ENCODE peak calls at places on chromosomes 5 and 9, in four cellular contexts. A is left lung; G is Jurkat, Clone E6-1; X is Caco-2. P is an unnamed sample.

GRCh38 chr9:134323741-134324358 is 2.4 kb upstream of the RXRA start:
- DNase-seq in A (peak; percentile 81), G (no peak), X (peak; percentile 25), P (peak; percentile 49)

GRCh38 chr9:33227013-33227398 is 13.0 kb upstream of the SPINK4 start:
- DNase-seq in A (peak; percentile 75), G (no peak), X (no peak), P (no peak)

GRCh38 chr5:171258737-171259405 is 50.2 kb upstream of the TLX3 start:
- DNase-seq in A (no peak), G (no peak), X (no peak), P (no peak)

GRCh38 chr5:153223376-153223775 is 267.1 kb upstream of the GRIA1 start:
- DNase-seq in A (no peak), G (no peak), X (no peak), P (no peak)

GRCh38 chr9:34513567-34514214 is 9.1 kb downstream of the ENHO start:
- DNase-seq in A (no peak), G (no peak), X (no peak), P (peak; percentile 40)

GRCh38 chr5:58800410-58800809 is 217.5 kb downstream of the RAB3C start:
- DNase-seq in A (no peak), G (no peak), X (no peak), P (no peak)

GRCh38 chr9:14301582-14301981 is 12.4 kb downstream of the NFIB start:
- DNase-seq in A (no peak), G (no peak), X (no peak), P (no peak)

GRCh38 chr9:108496866-108497265 is 358.9 kb downstream of the ACTL7B start:
- DNase-seq in A (no peak), G (no peak), X (no peak), P (no peak)

GRCh38 chr5:179485845-179486575 is 64.3 kb upstream of the RUFY1 start:
- DNase-seq in A (no peak), G (no peak), X (no peak), P (no peak)

GRCh38 chr5:134001938-134002731 is 2.6 kb downstream of the VDAC1 start:
- DNase-seq in A (no peak), G (no peak), X (no peak), P (no peak)

GRCh38 chr9:136616307-136616635 is 46.4 kb upstream of the EGFL7 start:
- DNase-seq in A (no peak), G (no peak), X (no peak), P (no peak)
- H3K4me3 ChIP-seq in A (no peak overlapping the region), G (no peak overlapping the region), X (no peak overlapping the region), P (no peak overlapping the region)

DNA sequence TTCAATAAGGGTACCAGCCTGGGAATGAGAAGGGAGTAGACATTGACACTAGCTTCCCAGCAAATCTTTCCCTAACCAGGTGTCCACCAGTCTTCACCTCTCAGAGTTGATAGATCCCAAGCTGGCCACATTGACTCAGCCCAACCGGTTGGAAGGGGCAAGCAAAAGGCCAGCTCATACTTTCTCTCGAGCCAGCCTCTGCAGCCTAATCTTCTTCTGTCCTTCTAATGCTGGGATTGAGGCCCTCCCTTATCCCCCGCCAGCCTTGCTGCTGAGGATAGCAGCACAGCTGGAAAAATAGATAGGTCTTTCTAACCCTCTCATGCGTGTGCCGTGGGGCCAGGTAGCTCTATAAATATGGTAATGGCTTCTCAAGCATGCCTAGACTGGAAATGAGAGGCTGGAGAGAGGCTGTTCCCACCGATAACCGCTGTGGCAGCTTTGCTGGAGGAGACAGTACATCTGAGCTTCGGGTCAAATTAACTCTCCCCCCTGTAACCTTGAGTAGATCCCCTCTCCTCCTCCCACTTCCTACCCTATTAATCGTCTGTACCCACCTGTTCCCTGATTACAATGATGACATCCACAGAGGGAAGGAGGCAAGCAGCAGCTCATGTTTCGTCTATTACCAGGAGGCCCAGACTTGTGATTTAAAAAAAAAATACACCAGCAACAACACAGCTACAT is 219.8 kb upstream of the BRINP1 start:
- DNase-seq in A (no peak), G (no peak), X (no peak), P (no peak)
- H3K4me3 ChIP-seq in A (no peak overlapping the region), G (no peak overlapping the region), X (no peak overlapping the region), P (no peak overlapping the region)

GRCh38 chr5:111017731-111018130 is 53.8 kb upstream of the TSLP start:
- DNase-seq in A (no peak), G (no peak), X (no peak), P (no peak)

GRCh38 chr5:111013011-111013410 is 58.5 kb upstream of the TSLP start:
- DNase-seq in A (no peak), G (no peak), X (no peak), P (no peak)

GRCh38 chr5:111022301-111022700 is 49.2 kb upstream of the TSLP start:
- DNase-seq in A (no peak), G (no peak), X (no peak), P (no peak)

DNA sequence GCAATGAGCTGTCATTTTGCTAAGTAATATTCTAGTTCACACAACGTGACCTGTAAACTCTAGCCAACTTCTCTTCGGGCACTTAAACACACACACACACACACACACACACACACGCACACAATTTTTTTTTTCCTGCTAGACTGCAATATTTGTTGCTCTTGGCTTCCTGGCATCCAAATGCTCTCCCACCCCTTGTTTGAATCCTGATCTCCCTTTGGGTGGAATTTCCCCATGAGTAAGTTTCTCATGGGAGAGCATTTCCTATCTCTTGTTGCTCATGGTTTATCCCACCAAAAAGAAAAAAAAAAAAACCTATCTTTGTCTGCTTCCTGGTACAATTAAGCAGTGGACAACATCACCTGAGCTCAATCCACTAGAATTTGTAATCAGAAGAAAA is 54.7 kb upstream of the TSLP start:
- DNase-seq in A (no peak), G (no peak), X (no peak), P (peak; percentile 40)
- H3K4me3 ChIP-seq in A (no peak overlapping the region), G (no peak overlapping the region), X (no peak overlapping the region), P (no peak overlapping the region)

DNA sequence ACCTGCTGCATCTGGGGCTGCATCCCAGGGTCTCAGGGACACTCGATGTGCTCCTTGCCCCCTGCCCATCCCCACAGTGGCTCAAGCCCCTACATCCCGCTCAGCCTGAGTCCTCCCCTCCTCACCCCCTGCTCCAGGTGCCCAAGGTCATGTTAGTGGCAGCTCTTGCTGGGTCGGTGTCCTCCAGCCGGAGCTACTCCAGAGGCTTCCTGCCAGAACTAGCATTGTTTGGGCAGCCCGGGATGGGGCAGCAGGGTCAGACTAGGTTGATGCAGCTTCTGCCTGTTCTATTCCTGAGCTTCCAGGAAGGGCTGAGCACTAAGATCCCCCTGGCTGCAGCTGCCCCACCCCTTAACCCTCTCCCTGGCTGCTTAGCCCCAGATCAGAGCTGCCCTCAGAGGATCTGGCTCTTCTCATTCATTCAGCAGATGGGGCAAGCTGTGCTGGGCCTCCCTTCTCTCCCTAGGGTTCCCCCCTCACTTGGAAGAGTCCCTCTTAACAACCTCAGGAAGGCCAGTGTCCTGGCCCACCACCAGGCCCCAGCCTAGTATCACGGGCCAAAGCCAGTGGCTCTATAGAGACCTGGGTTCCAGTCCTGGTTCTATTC is 712 bp downstream of the RGS14 start:
- DNase-seq in A (no peak), G (no peak), X (no peak), P (no peak)
- H3K4me3 ChIP-seq in A (peak overlapping the region; percentile 61), G (peak overlapping the region; percentile 75), X (no peak overlapping the region), P (no peak overlapping the region)

GRCh38 chr5:1315709-1316587 is 21.1 kb upstream of the TERT start:
- DNase-seq in A (peak; percentile 80), G (peak; percentile 100), X (peak; percentile 70), P (no peak)
- H3K4me3 ChIP-seq in A (no peak overlapping the region), G (peak overlapping the region; percentile 51), X (peak overlapping the region; percentile 9), P (no peak overlapping the region)

GRCh38 chr9:101027733-101028345 is 688 bp upstream of the PLPPR1 start:
- DNase-seq in A (no peak), G (no peak), X (no peak), P (no peak)
- H3K4me3 ChIP-seq in A (peak overlapping the region; percentile 45), G (peak overlapping the region; percentile 54), X (peak overlapping the region; percentile 41), P (peak overlapping the region; percentile 17)

GRCh38 chr9:135443811-135444470 is 35.6 kb upstream of the PPP1R26 start:
- DNase-seq in A (peak; percentile 43), G (no peak), X (no peak), P (no peak)
- H3K4me3 ChIP-seq in A (peak overlapping the region; percentile 24), G (no peak overlapping the region), X (no peak overlapping the region), P (no peak overlapping the region)

DNA sequence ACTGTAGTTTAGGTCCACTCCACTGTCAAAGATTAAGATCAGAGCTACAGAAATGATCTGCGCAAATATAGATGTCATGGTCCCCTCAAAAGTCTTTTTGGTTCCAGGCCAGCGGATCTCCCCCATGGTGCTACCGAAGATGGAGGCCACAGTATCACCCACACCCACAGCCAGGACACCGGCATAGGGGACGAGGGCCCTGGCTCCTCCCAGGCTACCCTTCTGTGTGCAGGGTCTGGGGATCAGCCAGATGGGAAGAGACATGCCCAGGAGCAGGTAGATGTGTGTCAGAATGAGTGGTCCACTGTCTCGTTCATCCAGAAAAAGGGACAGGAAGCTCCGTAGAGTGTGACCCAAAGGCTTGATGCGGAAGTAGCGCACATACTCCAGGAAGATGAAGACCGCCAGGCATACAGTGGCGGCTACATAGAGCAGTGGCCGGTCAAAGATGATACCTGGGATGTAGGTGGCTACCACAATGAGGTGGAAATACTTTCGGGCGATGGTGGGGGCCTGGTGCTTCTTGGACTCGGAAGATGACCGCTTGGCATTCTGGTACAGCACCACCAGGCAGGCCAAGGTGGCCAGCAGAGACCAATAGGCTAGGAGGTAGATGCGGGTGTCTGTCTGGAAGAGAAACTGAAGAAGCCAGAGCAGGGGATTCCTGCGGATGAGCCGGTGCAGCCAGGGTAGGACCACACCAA is 1.5 kb downstream of the DOLK start:
- DNase-seq in A (no peak), G (no peak), X (no peak), P (no peak)
- H3K4me3 ChIP-seq in A (peak overlapping the region; percentile 94), G (no peak overlapping the region), X (no peak overlapping the region), P (no peak overlapping the region)

GRCh38 chr5:177509991-177510566 is 453 bp upstream of the DOK3 start:
- DNase-seq in A (no peak), G (no peak), X (no peak), P (no peak)
- H3K4me3 ChIP-seq in A (peak overlapping the region; percentile 75), G (no peak overlapping the region), X (no peak overlapping the region), P (no peak overlapping the region)

DNA sequence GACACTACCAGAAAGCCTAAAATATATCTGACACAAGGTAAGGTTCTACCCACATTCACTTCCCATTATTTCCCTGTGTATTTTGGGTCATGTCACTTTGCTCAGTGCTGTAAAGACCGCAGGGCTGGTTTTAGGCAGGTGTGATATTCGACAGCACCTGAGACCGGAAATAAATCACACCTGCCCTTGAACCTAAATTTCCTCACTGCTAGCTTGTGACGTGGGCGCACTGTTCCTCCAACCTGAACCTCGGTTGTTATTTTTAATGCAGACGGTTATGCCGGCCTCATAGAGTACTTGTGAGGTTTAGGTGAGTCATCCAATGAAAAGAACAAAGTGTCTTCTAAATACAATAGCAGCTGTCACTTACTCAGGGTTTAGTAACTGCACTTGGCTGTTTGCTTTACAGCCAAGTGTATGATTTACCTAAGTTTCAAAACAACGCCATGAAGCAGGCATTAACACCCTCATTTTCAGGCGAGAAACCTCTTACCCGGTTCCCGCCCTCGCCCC is 20.7 kb upstream of the ZNF782 start:
- DNase-seq in A (no peak), G (peak; percentile 12), X (peak; percentile 24), P (peak; percentile 91)
- H3K4me3 ChIP-seq in A (peak overlapping the region; percentile 38), G (peak overlapping the region; percentile 50), X (peak overlapping the region; percentile 52), P (peak overlapping the region; percentile 72)

P was measured in fibroblast of mammary gland.